ENCODE peak calls at places on chromosomes 2 and 18, in four cellular contexts. One of them, this sample, is unnamed. For H3K36me3, the result is how much of the 10 kb centered on the place peaks cover.

GRCh38 chr2:217338306-217338916 is 478.5 kb upstream of the TNP1 start:
- DNase-seq in MG63: no peak
- DNase-seq in BE2C: no peak
- DNase-seq in naive thymus-derived CD4-positive, alpha-beta T cell: no peak
- DNase-seq in this sample: peak

GRCh38 chr2:112630268-112630667 is 15.5 kb upstream of the SLC20A1 start:
- DNase-seq in BE2C: no peak
- DNase-seq in naive thymus-derived CD4-positive, alpha-beta T cell: peak
- DNase-seq in MG63: no peak
- DNase-seq in this sample: peak

GRCh38 chr18:811192-812122 is 585 bp downstream of the YES1 start:
- DNase-seq in MG63: peak
- DNase-seq in naive thymus-derived CD4-positive, alpha-beta T cell: no peak
- DNase-seq in BE2C: no peak
- DNase-seq in this sample: peak

GRCh38 chr2:47274054-47274779 is 119.1 kb upstream of the STPG4 start:
- DNase-seq in MG63: peak
- DNase-seq in BE2C: no peak
- DNase-seq in naive thymus-derived CD4-positive, alpha-beta T cell: no peak
- DNase-seq in this sample: peak

GRCh38 chr2:61177727-61178549 is 15.9 kb downstream of the C2orf74 start:
- DNase-seq in naive thymus-derived CD4-positive, alpha-beta T cell: peak
- DNase-seq in BE2C: no peak
- DNase-seq in MG63: peak
- DNase-seq in this sample: peak

GRCh38 chr2:180829261-180829660 is 151.1 kb upstream of the UBE2E3 start:
- DNase-seq in BE2C: no peak
- DNase-seq in MG63: no peak
- DNase-seq in naive thymus-derived CD4-positive, alpha-beta T cell: no peak
- DNase-seq in this sample: no peak

GRCh38 chr2:54899576-54900200 is 150.6 kb downstream of the RTN4 start:
- DNase-seq in naive thymus-derived CD4-positive, alpha-beta T cell: peak
- DNase-seq in BE2C: no peak
- DNase-seq in MG63: no peak
- DNase-seq in this sample: peak

GRCh38 chr2:221467610-221468009 is 104.5 kb downstream of the EPHA4 start:
- DNase-seq in MG63: peak
- DNase-seq in naive thymus-derived CD4-positive, alpha-beta T cell: no peak
- DNase-seq in BE2C: no peak
- DNase-seq in this sample: no peak

GRCh38 chr2:216648105-216648504 is 14.9 kb downstream of the IGFBP2 start:
- DNase-seq in BE2C: no peak
- DNase-seq in naive thymus-derived CD4-positive, alpha-beta T cell: no peak
- DNase-seq in MG63: peak
- DNase-seq in this sample: no peak

GRCh38 chr2:226190479-226191252 is 609.0 kb downstream of the IRS1 start:
- DNase-seq in MG63: no peak
- DNase-seq in naive thymus-derived CD4-positive, alpha-beta T cell: no peak
- DNase-seq in BE2C: no peak
- DNase-seq in this sample: peak

GRCh38 chr18:3466051-3466450 is 16.1 kb downstream of the TGIF1 start:
- DNase-seq in MG63: peak
- DNase-seq in naive thymus-derived CD4-positive, alpha-beta T cell: no peak
- DNase-seq in BE2C: no peak
- DNase-seq in this sample: no peak

GRCh38 chr2:172806426-172807008 is 70.9 kb downstream of the RAPGEF4 start:
- DNase-seq in MG63: no peak
- DNase-seq in BE2C: no peak
- DNase-seq in naive thymus-derived CD4-positive, alpha-beta T cell: peak
- DNase-seq in this sample: peak

GRCh38 chr2:25697559-25698341 is 24.4 kb upstream of the DTNB start:
- DNase-seq in naive thymus-derived CD4-positive, alpha-beta T cell: no peak
- DNase-seq in BE2C: no peak
- DNase-seq in MG63: no peak
- DNase-seq in this sample: no peak

GRCh38 chr18:13386891-13387801 is 168.6 kb downstream of the LDLRAD4 start:
- DNase-seq in MG63: no peak
- DNase-seq in BE2C: no peak
- DNase-seq in naive thymus-derived CD4-positive, alpha-beta T cell: no peak
- DNase-seq in this sample: no peak

GRCh38 chr2:190881480-190882326 is 1.1 kb downstream of the GLS start:
- DNase-seq in BE2C: peak
- DNase-seq in naive thymus-derived CD4-positive, alpha-beta T cell: peak
- DNase-seq in MG63: peak
- DNase-seq in this sample: peak

GRCh38 chr2:10187661-10188060 is 65.1 kb downstream of the RRM2 start:
- DNase-seq in MG63: no peak
- DNase-seq in naive thymus-derived CD4-positive, alpha-beta T cell: no peak
- DNase-seq in BE2C: no peak
- DNase-seq in this sample: no peak

GRCh38 chr18:26981373-26982082 is 116.0 kb upstream of the AQP4 start:
- DNase-seq in BE2C: peak
- DNase-seq in naive thymus-derived CD4-positive, alpha-beta T cell: no peak
- DNase-seq in MG63: no peak
- DNase-seq in this sample: no peak

GRCh38 chr2:179686718-179687342 is 174.6 kb downstream of the ZNF385B start:
- DNase-seq in naive thymus-derived CD4-positive, alpha-beta T cell: no peak
- DNase-seq in BE2C: no peak
- DNase-seq in MG63: peak
- DNase-seq in this sample: no peak

GRCh38 chr2:73979021-73979420 is 5.7 kb upstream of the TET3 start:
- DNase-seq in naive thymus-derived CD4-positive, alpha-beta T cell: peak
- DNase-seq in MG63: no peak
- DNase-seq in BE2C: no peak
- DNase-seq in this sample: no peak

GRCh38 chr18:59141294-59142068 is 1.8 kb downstream of the SEC11C start:
- DNase-seq in naive thymus-derived CD4-positive, alpha-beta T cell: no peak
- DNase-seq in BE2C: no peak
- DNase-seq in MG63: no peak
- DNase-seq in this sample: no peak

GRCh38 chr2:127515383-127515915 is 10.8 kb downstream of the IWS1 start:
- DNase-seq in BE2C: no peak
- DNase-seq in naive thymus-derived CD4-positive, alpha-beta T cell: no peak
- DNase-seq in MG63: no peak
- DNase-seq in this sample: no peak
- H3K36me3 ChIP-seq in BE2C: under half
- H3K36me3 ChIP-seq in naive thymus-derived CD4-positive, alpha-beta T cell: under half
- H3K36me3 ChIP-seq in MG63: half or more
- H3K36me3 ChIP-seq in this sample: half or more

GRCh38 chr2:70991742-70992141 is 2.9 kb downstream of the TEX261 start:
- DNase-seq in naive thymus-derived CD4-positive, alpha-beta T cell: no peak
- DNase-seq in MG63: no peak
- DNase-seq in BE2C: no peak
- DNase-seq in this sample: no peak

GRCh38 chr2:70991142-70991541 is 3.5 kb downstream of the TEX261 start:
- DNase-seq in BE2C: no peak
- DNase-seq in MG63: no peak
- DNase-seq in naive thymus-derived CD4-positive, alpha-beta T cell: no peak
- DNase-seq in this sample: no peak

GRCh38 chr2:70988151-70988550 is 6.5 kb downstream of the TEX261 start:
- DNase-seq in naive thymus-derived CD4-positive, alpha-beta T cell: no peak
- DNase-seq in BE2C: no peak
- DNase-seq in MG63: no peak
- DNase-seq in this sample: no peak

GRCh38 chr2:70988726-70989648 is 5.7 kb downstream of the TEX261 start:
- DNase-seq in MG63: no peak
- DNase-seq in BE2C: no peak
- DNase-seq in naive thymus-derived CD4-positive, alpha-beta T cell: no peak
- DNase-seq in this sample: no peak

DNA sequence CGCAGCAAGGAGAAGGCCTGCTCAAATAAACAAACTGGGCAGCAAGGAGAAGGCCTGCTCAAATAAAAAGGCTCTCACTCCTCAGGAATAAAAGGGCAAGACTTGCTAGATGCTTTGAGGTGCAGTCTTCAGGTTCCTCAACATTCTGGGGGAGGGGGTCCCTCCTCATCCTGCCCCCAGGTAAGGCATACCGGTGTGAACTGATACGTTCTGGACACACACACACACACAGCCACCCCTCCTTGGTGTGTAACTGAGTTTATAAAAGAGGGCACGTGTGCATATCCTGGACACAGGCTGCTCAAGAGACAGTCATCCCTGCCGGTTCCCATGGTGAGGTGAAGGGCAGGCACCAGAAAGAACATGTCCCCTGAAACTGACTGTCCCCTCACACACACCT is 4.5 kb downstream of the TEX261 start:
- DNase-seq in MG63: no peak
- DNase-seq in BE2C: no peak
- DNase-seq in naive thymus-derived CD4-positive, alpha-beta T cell: no peak
- DNase-seq in this sample: no peak
- H3K36me3 ChIP-seq in MG63: under half
- H3K36me3 ChIP-seq in BE2C: under half
- H3K36me3 ChIP-seq in naive thymus-derived CD4-positive, alpha-beta T cell: under half
- H3K36me3 ChIP-seq in this sample: half or more

GRCh38 chr2:101270700-101271259 is 18.1 kb downstream of the CNOT11 start:
- DNase-seq in naive thymus-derived CD4-positive, alpha-beta T cell: no peak
- DNase-seq in BE2C: no peak
- DNase-seq in MG63: no peak
- DNase-seq in this sample: no peak
- H3K36me3 ChIP-seq in naive thymus-derived CD4-positive, alpha-beta T cell: under half
- H3K36me3 ChIP-seq in BE2C: under half
- H3K36me3 ChIP-seq in MG63: half or more
- H3K36me3 ChIP-seq in this sample: half or more

DNA sequence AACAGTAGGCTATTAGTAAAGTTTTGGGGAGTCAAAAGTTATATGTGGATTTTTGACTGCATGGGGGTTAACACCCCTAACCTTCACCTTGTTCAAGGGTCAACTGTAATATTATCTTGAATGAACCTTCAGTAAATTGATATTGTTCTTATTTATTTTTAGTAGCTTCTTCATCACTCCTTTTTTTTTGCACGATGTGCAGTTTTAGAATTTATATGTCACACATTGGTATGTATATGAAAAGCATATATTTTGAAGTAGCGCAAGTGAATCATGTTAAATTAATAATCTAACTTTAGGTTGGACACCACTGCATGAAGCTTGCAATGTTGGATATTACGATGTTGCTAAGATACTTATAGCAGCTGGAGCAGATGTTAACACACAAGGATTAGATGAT is 79.9 kb downstream of the ANKRD12 start:
- DNase-seq in MG63: no peak
- DNase-seq in naive thymus-derived CD4-positive, alpha-beta T cell: no peak
- DNase-seq in BE2C: no peak
- DNase-seq in this sample: no peak
- H3K36me3 ChIP-seq in MG63: under half
- H3K36me3 ChIP-seq in naive thymus-derived CD4-positive, alpha-beta T cell: under half
- H3K36me3 ChIP-seq in BE2C: under half
- H3K36me3 ChIP-seq in this sample: half or more

DNA sequence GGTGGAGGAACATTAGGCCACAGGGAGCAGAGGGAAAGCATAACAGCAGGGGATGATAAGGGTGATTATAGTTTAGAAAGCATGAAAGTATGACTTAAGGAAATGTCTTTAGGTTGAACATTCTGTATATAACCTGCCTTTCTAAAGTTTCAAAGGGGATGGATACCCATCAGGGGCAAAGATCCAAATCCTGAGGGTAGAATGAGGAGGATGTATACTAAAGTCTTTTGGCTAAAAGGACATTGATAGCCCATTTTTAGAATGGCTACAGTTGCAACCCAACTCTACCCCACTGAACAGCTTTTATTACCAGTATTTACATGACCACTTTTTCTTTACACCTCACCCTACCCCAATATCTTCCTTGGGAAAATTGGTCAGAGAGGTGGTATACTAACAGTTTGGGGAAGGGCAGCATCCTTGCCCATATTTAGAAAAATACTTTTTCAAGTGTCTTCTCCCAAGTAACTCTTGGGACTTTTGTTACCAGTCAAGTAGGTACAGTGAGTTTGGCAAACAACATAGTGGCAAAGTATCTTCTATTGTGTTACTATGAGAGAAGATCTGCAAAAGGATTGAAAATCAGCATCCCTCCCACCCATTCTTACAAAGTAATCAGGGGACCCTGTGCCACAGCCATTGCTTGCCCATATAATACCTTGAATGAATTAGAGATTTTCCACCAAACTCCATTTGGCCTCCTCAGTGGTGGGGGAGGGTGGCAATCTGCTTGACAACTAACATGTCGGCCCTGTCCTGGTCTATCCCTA is 8.3 kb downstream of the MAT2A start:
- DNase-seq in BE2C: no peak
- DNase-seq in naive thymus-derived CD4-positive, alpha-beta T cell: no peak
- DNase-seq in MG63: no peak
- DNase-seq in this sample: peak
- H3K36me3 ChIP-seq in BE2C: under half
- H3K36me3 ChIP-seq in naive thymus-derived CD4-positive, alpha-beta T cell: under half
- H3K36me3 ChIP-seq in MG63: half or more
- H3K36me3 ChIP-seq in this sample: half or more

GRCh38 chr2:235050992-235051351 is 99.2 kb downstream of the SH3BP4 start:
- DNase-seq in MG63: peak
- DNase-seq in naive thymus-derived CD4-positive, alpha-beta T cell: no peak
- DNase-seq in BE2C: peak
- DNase-seq in this sample: peak
- H3K36me3 ChIP-seq in MG63: half or more
- H3K36me3 ChIP-seq in naive thymus-derived CD4-positive, alpha-beta T cell: under half
- H3K36me3 ChIP-seq in BE2C: under half
- H3K36me3 ChIP-seq in this sample: half or more

GRCh38 chr2:27685577-27685976 is 21.9 kb downstream of the SLC4A1AP start:
- DNase-seq in naive thymus-derived CD4-positive, alpha-beta T cell: no peak
- DNase-seq in MG63: no peak
- DNase-seq in BE2C: no peak
- DNase-seq in this sample: no peak

GRCh38 chr2:27681844-27682243 is 18.2 kb downstream of the SLC4A1AP start:
- DNase-seq in BE2C: no peak
- DNase-seq in MG63: no peak
- DNase-seq in naive thymus-derived CD4-positive, alpha-beta T cell: no peak
- DNase-seq in this sample: no peak

GRCh38 chr2:27683390-27684071 is 19.8 kb downstream of the SLC4A1AP start:
- DNase-seq in MG63: peak
- DNase-seq in BE2C: peak
- DNase-seq in naive thymus-derived CD4-positive, alpha-beta T cell: peak
- DNase-seq in this sample: peak

DNA sequence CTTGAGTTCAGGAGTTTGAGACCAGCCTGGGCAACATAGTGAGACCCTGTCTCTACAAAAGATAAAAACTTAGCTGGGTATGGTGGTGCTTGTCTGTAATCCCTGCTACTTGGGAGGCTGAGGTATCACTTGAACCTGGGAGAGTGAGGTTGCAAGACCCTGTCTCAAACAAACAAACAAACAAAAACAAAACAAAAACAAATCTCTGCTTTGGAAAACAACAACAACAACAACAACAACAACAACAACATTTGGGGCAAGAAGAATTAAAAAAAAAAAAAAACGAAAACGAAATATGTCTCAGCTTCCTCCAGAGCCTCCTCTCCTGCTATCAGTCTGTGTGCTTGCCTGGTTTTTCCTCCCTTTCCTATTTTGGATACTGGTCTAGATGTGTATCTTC is 16.9 kb downstream of the SLC4A1AP start:
- DNase-seq in MG63: no peak
- DNase-seq in BE2C: no peak
- DNase-seq in naive thymus-derived CD4-positive, alpha-beta T cell: no peak
- DNase-seq in this sample: no peak
- H3K36me3 ChIP-seq in MG63: under half
- H3K36me3 ChIP-seq in BE2C: half or more
- H3K36me3 ChIP-seq in naive thymus-derived CD4-positive, alpha-beta T cell: under half
- H3K36me3 ChIP-seq in this sample: half or more